ENCODE peak calls at places on chromosomes 7 and 10, in six cellular contexts. One of them, this sample, is unnamed.

GRCh38 chr7:94022550-94022949 is 18.4 kb upstream of the BET1 start:
- DNase-seq in K562: no peak
- DNase-seq in GM12878: no peak
- DNase-seq in H1: no peak
- DNase-seq in HCT116: no peak
- DNase-seq in HepG2: no peak
- DNase-seq in this sample: no peak

GRCh38 chr10:114771749-114772148 is 49.8 kb upstream of the FHIP2A start:
- DNase-seq in K562: no peak
- DNase-seq in GM12878: no peak
- DNase-seq in H1: no peak
- DNase-seq in HCT116: no peak
- DNase-seq in HepG2: no peak
- DNase-seq in this sample: no peak

GRCh38 chr7:139829654-139830130 is 628 bp downstream of the TBXAS1 start:
- DNase-seq in K562: no peak
- DNase-seq in GM12878: no peak
- DNase-seq in H1: no peak
- DNase-seq in HCT116: no peak
- DNase-seq in HepG2: no peak
- DNase-seq in this sample: no peak

GRCh38 chr7:99104631-99105030 is 39.3 kb downstream of the SMURF1 start:
- DNase-seq in K562: no peak
- DNase-seq in GM12878: no peak
- DNase-seq in H1: no peak
- DNase-seq in HCT116: no peak
- DNase-seq in HepG2: no peak
- DNase-seq in this sample: no peak

GRCh38 chr10:88537337-88537736 is 45.8 kb downstream of the RNLS start:
- DNase-seq in K562: no peak
- DNase-seq in GM12878: no peak
- DNase-seq in H1: no peak
- DNase-seq in HCT116: no peak
- DNase-seq in HepG2: no peak
- DNase-seq in this sample: no peak

GRCh38 chr7:158759245-158759614 is 54.6 kb upstream of the NCAPG2 start:
- DNase-seq in K562: no peak
- DNase-seq in GM12878: no peak
- DNase-seq in H1: peak
- DNase-seq in HCT116: no peak
- DNase-seq in HepG2: no peak
- DNase-seq in this sample: no peak

GRCh38 chr10:124464028-124464751 is 2.6 kb downstream of the LHPP start:
- DNase-seq in K562: no peak
- DNase-seq in GM12878: no peak
- DNase-seq in H1: no peak
- DNase-seq in HCT116: no peak
- DNase-seq in HepG2: no peak
- DNase-seq in this sample: no peak

GRCh38 chr7:99140813-99141212 is 3.1 kb downstream of the SMURF1 start:
- DNase-seq in K562: no peak
- DNase-seq in GM12878: no peak
- DNase-seq in H1: no peak
- DNase-seq in HCT116: no peak
- DNase-seq in HepG2: no peak
- DNase-seq in this sample: no peak

GRCh38 chr10:76051007-76051936 is 619.8 kb downstream of the LRMDA start:
- DNase-seq in K562: no peak
- DNase-seq in GM12878: no peak
- DNase-seq in H1: no peak
- DNase-seq in HCT116: peak
- DNase-seq in HepG2: peak
- DNase-seq in this sample: no peak

GRCh38 chr10:61354538-61354937 is 98.6 kb downstream of the TMEM26 start:
- DNase-seq in K562: no peak
- DNase-seq in GM12878: no peak
- DNase-seq in H1: no peak
- DNase-seq in HCT116: no peak
- DNase-seq in HepG2: no peak
- DNase-seq in this sample: no peak

GRCh38 chr7:105015631-105015965 is 1.6 kb downstream of the KMT2E start:
- DNase-seq in K562: peak
- DNase-seq in GM12878: no peak
- DNase-seq in H1: no peak
- DNase-seq in HCT116: no peak
- DNase-seq in HepG2: no peak
- DNase-seq in this sample: no peak

GRCh38 chr10:73819513-73820093 is 8.2 kb upstream of the NDST2 start:
- DNase-seq in K562: no peak
- DNase-seq in GM12878: no peak
- DNase-seq in H1: peak
- DNase-seq in HCT116: no peak
- DNase-seq in HepG2: no peak
- DNase-seq in this sample: peak

GRCh38 chr10:132204078-132204780 is 17.5 kb downstream of the DPYSL4 start:
- DNase-seq in K562: no peak
- DNase-seq in GM12878: no peak
- DNase-seq in H1: peak
- DNase-seq in HCT116: no peak
- DNase-seq in HepG2: no peak
- DNase-seq in this sample: no peak
- TF ChIP-seq JUND in K562: no peak
- TF ChIP-seq JUND in GM12878: no peak
- TF ChIP-seq JUND in H1: no peak
- TF ChIP-seq JUND in HCT116: no peak
- TF ChIP-seq JUND in HepG2: no peak
- TF ChIP-seq JUND in this sample: no peak

GRCh38 chr10:104334965-104335650 is 3.2 kb downstream of the ITPRIP start:
- DNase-seq in K562: no peak
- DNase-seq in GM12878: no peak
- DNase-seq in H1: no peak
- DNase-seq in HCT116: no peak
- DNase-seq in HepG2: no peak
- DNase-seq in this sample: no peak

GRCh38 chr10:104337985-104338735 is at the start of gene ITPRIP:
- DNase-seq in K562: peak
- DNase-seq in GM12878: no peak
- DNase-seq in H1: peak
- DNase-seq in HCT116: peak
- DNase-seq in HepG2: peak
- DNase-seq in this sample: peak

GRCh38 chr10:104336829-104337526 is 1.3 kb downstream of the ITPRIP start:
- DNase-seq in K562: no peak
- DNase-seq in GM12878: no peak
- DNase-seq in H1: peak
- DNase-seq in HCT116: no peak
- DNase-seq in HepG2: peak
- DNase-seq in this sample: no peak

GRCh38 chr10:104339469-104340098 is 1.3 kb upstream of the ITPRIP start:
- DNase-seq in K562: no peak
- DNase-seq in GM12878: no peak
- DNase-seq in H1: peak
- DNase-seq in HCT116: no peak
- DNase-seq in HepG2: peak
- DNase-seq in this sample: peak

GRCh38 chr10:104337527-104337984 is 709 bp downstream of the ITPRIP start:
- DNase-seq in K562: no peak
- DNase-seq in GM12878: no peak
- DNase-seq in H1: no peak
- DNase-seq in HCT116: no peak
- DNase-seq in HepG2: no peak
- DNase-seq in this sample: peak
- TF ChIP-seq JUND in K562: no peak
- TF ChIP-seq JUND in GM12878: no peak
- TF ChIP-seq JUND in H1: no peak
- TF ChIP-seq JUND in HCT116: no peak
- TF ChIP-seq JUND in HepG2: no peak
- TF ChIP-seq JUND in this sample: no peak

DNA sequence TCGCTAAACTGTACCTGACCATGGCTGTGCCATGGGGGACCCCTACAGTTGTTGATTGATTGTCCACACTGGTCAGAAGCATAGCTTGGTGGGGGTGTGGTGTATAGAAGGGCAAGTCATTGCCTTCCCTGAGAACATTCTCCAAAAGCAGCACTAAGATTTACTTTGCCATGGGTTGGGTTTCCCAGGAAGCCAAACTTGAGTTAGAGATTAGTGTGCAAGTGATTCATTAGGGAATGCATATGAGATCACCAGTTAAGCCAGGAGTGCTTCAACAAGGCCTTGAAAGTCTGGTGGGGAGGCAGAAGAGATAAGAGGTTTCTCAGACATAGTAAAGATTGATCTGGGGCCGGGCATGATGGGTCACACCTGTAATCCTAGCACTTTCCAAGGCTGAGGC is 21.4 kb upstream of the TPST1 start:
- DNase-seq in K562: no peak
- DNase-seq in GM12878: no peak
- DNase-seq in H1: no peak
- DNase-seq in HCT116: no peak
- DNase-seq in HepG2: no peak
- DNase-seq in this sample: no peak
- TF ChIP-seq JUND in K562: no peak
- TF ChIP-seq JUND in GM12878: no peak
- TF ChIP-seq JUND in H1: no peak
- TF ChIP-seq JUND in HCT116: no peak
- TF ChIP-seq JUND in HepG2: no peak
- TF ChIP-seq JUND in this sample: no peak

DNA sequence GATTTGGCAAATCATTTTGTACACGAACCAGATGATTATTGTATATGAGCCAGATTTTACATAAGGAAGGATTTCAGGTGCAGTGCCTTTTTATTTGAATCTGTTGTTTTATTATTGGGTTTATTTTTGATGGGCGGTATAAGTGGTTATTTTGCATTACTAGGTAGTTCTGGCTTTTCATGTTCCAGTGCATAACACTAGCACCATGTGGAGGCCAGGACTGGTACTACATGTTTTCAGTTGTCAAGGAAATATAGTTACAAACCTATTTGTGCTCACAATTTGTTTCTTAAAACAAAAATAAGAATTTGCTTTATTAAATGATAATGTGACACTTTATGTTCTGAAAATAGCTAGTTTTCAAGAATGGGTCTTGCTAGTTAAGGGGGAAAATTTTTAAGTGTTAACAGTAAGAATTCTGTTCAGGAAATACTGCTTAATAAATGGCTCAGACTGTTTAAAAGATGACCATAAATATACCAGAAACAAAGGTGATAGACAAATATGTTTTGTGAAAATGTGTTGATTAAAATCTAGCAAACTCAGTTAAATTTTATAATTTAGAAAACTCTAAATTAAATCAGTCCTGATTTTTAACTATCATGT is 7.1 kb upstream of the SEMA3E start:
- DNase-seq in K562: no peak
- DNase-seq in GM12878: peak
- DNase-seq in H1: no peak
- DNase-seq in HCT116: peak
- DNase-seq in HepG2: peak
- DNase-seq in this sample: peak
- TF ChIP-seq JUND in K562: no peak
- TF ChIP-seq JUND in GM12878: no peak
- TF ChIP-seq JUND in H1: no peak
- TF ChIP-seq JUND in HCT116: no peak
- TF ChIP-seq JUND in HepG2: no peak
- TF ChIP-seq JUND in this sample: no peak

GRCh38 chr10:1403508-1404230 is 333.7 kb downstream of the ADARB2 start:
- DNase-seq in K562: peak
- DNase-seq in GM12878: no peak
- DNase-seq in H1: peak
- DNase-seq in HCT116: no peak
- DNase-seq in HepG2: no peak
- DNase-seq in this sample: no peak

GRCh38 chr10:1402821-1403507 is 334.4 kb downstream of the ADARB2 start:
- DNase-seq in K562: no peak
- DNase-seq in GM12878: no peak
- DNase-seq in H1: peak
- DNase-seq in HCT116: no peak
- DNase-seq in HepG2: no peak
- DNase-seq in this sample: no peak

GRCh38 chr10:1406172-1406975 is 331.0 kb downstream of the ADARB2 start:
- DNase-seq in K562: no peak
- DNase-seq in GM12878: no peak
- DNase-seq in H1: peak
- DNase-seq in HCT116: no peak
- DNase-seq in HepG2: no peak
- DNase-seq in this sample: no peak

GRCh38 chr10:1404236-1404952 is 332.9 kb downstream of the ADARB2 start:
- DNase-seq in K562: no peak
- DNase-seq in GM12878: no peak
- DNase-seq in H1: peak
- DNase-seq in HCT116: no peak
- DNase-seq in HepG2: no peak
- DNase-seq in this sample: no peak

GRCh38 chr10:1404953-1405260 is 332.4 kb downstream of the ADARB2 start:
- DNase-seq in K562: no peak
- DNase-seq in GM12878: no peak
- DNase-seq in H1: peak
- DNase-seq in HCT116: no peak
- DNase-seq in HepG2: no peak
- DNase-seq in this sample: no peak
- TF ChIP-seq JUND in K562: no peak
- TF ChIP-seq JUND in GM12878: no peak
- TF ChIP-seq JUND in H1: no peak
- TF ChIP-seq JUND in HCT116: no peak
- TF ChIP-seq JUND in HepG2: no peak
- TF ChIP-seq JUND in this sample: no peak

This sample was measured in T47D.